ENCODE peak calls at places on chromosomes 12 and 14, in nine cellular contexts. O is SK-N-SH, L is GM23338, K is neural progenitor cell, S is HCT116, V is IMR-90, N is fibroblast of lung, C is H9, M is A549. X is an unnamed sample.

GRCh38 chr14:50425816-50426215 is 29.1 kb upstream of the CDKL1 start:
- DNase-seq in O (no peak), L (no peak), K (no peak), S (no peak), V (peak; percentile 69), N (peak; percentile 52), C (no peak), M (no peak), X (no peak)

GRCh38 chr12:40325349-40325960 is 100.7 kb downstream of the LRRK2 start:
- DNase-seq in O (peak; percentile 46), L (peak; percentile 76), K (peak; percentile 35), S (peak; percentile 59), V (peak; percentile 4), N (peak; percentile 8), C (peak; percentile 44), M (peak; percentile 63), X (peak; percentile 28)

GRCh38 chr12:115228434-115228833 is 544.5 kb upstream of the TBX3 start:
- DNase-seq in O (no peak), L (no peak), K (no peak), S (no peak), V (no peak), N (no peak), C (no peak), M (no peak), X (no peak)

GRCh38 chr14:59189281-59189821 is 884 bp downstream of the DAAM1 start:
- DNase-seq in O (peak; percentile 51), L (peak; percentile 28), K (peak; percentile 61), S (no peak), V (peak; percentile 18), N (no peak), C (peak; percentile 28), M (peak; percentile 6), X (peak; percentile 31)

GRCh38 chr14:89399594-89400068 is 17.4 kb downstream of the FOXN3 start:
- DNase-seq in O (peak; percentile 75), L (peak; percentile 97), K (peak; percentile 56), S (no peak), V (peak; percentile 96), N (peak; percentile 87), C (peak; percentile 72), M (no peak), X (no peak)

GRCh38 chr12:25248137-25248536 is 2.6 kb downstream of the KRAS start:
- DNase-seq in O (no peak), L (peak; percentile 50), K (peak; percentile 13), S (no peak), V (no peak), N (no peak), C (peak; percentile 43), M (no peak), X (no peak)

GRCh38 chr12:56927281-56927680 is 6.9 kb downstream of the SDR9C7 start:
- DNase-seq in O (no peak), L (no peak), K (no peak), S (no peak), V (no peak), N (no peak), C (no peak), M (no peak), X (no peak)

GRCh38 chr14:80549141-80549540 is 337.8 kb upstream of the DIO2 start:
- DNase-seq in O (no peak), L (no peak), K (no peak), S (no peak), V (no peak), N (no peak), C (no peak), M (no peak), X (peak; percentile 35)

GRCh38 chr14:49972840-49973239 is 80.0 kb downstream of the ARF6 start:
- DNase-seq in O (no peak), L (no peak), K (no peak), S (peak; percentile 71), V (peak; percentile 92), N (peak; percentile 89), C (no peak), M (peak; percentile 72), X (peak; percentile 89)

GRCh38 chr12:42921741-42922511 is 332.4 kb upstream of the PRICKLE1 start:
- DNase-seq in O (peak; percentile 9), L (no peak), K (no peak), S (no peak), V (peak; percentile 77), N (peak; percentile 38), C (no peak), M (no peak), X (peak; percentile 93)

GRCh38 chr14:74478996-74479635 is 14.0 kb downstream of the NPC2 start:
- DNase-seq in O (peak; percentile 67), L (peak; percentile 78), K (peak; percentile 73), S (no peak), V (peak; percentile 42), N (peak; percentile 40), C (no peak), M (peak; percentile 46), X (no peak)

GRCh38 chr12:92971869-92972524 is 42.9 kb upstream of the EEA1 start:
- DNase-seq in O (no peak), L (no peak), K (no peak), S (no peak), V (peak; percentile 86), N (peak; percentile 93), C (no peak), M (no peak), X (peak; percentile 54)

GRCh38 chr12:107404981-107405380 is 280.6 kb upstream of the PWP1 start:
- DNase-seq in O (peak; percentile 47), L (peak; percentile 71), K (peak; percentile 59), S (peak; percentile 57), V (peak; percentile 36), N (peak; percentile 8), C (peak; percentile 63), M (peak; percentile 40), X (peak; percentile 65)

GRCh38 chr12:25130741-25131188 is 64.2 kb downstream of the DNAI7 start:
- DNase-seq in O (peak; percentile 33), L (peak; percentile 75), K (peak; percentile 66), S (peak; percentile 22), V (peak; percentile 67), N (peak; percentile 82), C (no peak), M (peak; percentile 21), X (peak; percentile 26)

GRCh38 chr14:95611293-95611880 is 74.8 kb upstream of the TCL1B start:
- DNase-seq in O (no peak), L (no peak), K (no peak), S (no peak), V (no peak), N (no peak), C (no peak), M (no peak), X (peak; percentile 9)

GRCh38 chr12:89448951-89449371 is 75.6 kb downstream of the GALNT4 start:
- DNase-seq in O (no peak), L (no peak), K (no peak), S (no peak), V (peak; percentile 54), N (no peak), C (no peak), M (no peak), X (peak; percentile 43)

GRCh38 chr14:100858838-100859220 is 32.9 kb downstream of the MEG3 start:
- DNase-seq in O (peak; percentile 20), L (no peak), K (no peak), S (no peak), V (no peak), N (no peak), C (no peak), M (no peak), X (no peak)
- H3K4me2 ChIP-seq in O (no peak overlapping the region), L (no peak overlapping the region), K (no peak overlapping the region), S (no peak overlapping the region), V (no peak overlapping the region), N (no peak overlapping the region), C (no peak overlapping the region), M (no peak overlapping the region), X (no peak overlapping the region)

DNA sequence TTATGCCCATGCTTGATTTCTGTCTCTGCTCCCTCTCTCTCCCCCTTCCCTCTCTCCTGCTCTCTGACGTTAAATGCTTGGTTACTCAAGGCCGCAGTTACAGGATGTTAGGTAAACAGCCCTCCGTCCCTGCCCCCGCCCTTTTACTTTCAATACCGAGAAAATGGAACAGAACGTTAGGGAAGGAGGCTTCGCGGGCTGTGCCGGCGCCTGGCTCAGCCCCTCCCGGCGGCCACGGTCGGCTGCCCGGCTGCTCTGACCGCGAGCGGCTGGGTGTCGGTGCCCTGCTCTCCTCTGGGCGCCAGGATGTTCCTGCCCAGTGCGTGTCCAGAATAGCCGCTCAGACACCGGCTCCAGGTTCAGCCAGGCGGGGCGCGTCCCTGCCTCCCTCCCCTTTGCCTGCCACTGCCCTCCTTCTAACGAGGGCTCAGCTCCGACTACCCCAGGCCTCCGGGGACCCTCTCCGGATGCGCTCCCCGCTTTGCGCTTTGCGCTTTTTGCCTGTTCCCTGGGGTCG is 166.1 kb downstream of the ADCK1 start:
- DNase-seq in O (peak; percentile 80), L (peak; percentile 77), K (peak; percentile 23), S (no peak), V (peak; percentile 8), N (peak; percentile 11), C (peak; percentile 57), M (peak; percentile 14), X (peak; percentile 41)
- TF ChIP-seq CTCF in O (no peak), L (no peak), K (no peak), S (no peak), V (no peak), N (no peak), C (no peak), M (no peak), X (no peak)

DNA sequence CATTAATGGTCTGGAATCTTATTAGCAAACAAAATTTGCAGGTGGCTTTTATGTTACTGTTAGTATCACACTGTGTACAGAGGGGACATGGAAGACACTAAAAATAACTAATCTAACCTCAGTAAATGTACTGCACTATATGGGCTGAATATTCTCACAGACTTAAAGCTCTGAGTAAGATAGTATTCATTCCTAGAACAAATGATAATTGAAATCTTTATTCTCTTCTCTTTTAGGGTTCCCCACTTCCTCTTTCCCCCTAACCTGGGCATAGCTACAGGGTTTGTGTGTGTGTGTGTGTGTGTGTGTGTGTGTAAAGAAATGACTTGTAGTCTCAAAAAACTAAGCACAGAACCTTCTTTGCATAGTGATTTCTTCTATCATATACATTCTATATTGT is 21.4 kb upstream of the HECTD1 start:
- DNase-seq in O (no peak), L (no peak), K (no peak), S (no peak), V (no peak), N (peak; percentile 28), C (no peak), M (no peak), X (no peak)
- H3K4me2 ChIP-seq in O (no peak overlapping the region), L (no peak overlapping the region), K (no peak overlapping the region), S (peak overlapping the region; percentile 74), V (no peak overlapping the region), N (peak overlapping the region; percentile 79), C (no peak overlapping the region), M (peak overlapping the region; percentile 73), X (peak overlapping the region; percentile 17)

GRCh38 chr12:2958432-2959193 is 584 bp upstream of the TEAD4 start:
- DNase-seq in O (peak; percentile 89), L (peak; percentile 61), K (peak; percentile 46), S (peak; percentile 33), V (peak; percentile 67), N (peak; percentile 53), C (peak; percentile 74), M (peak; percentile 92), X (peak; percentile 84)

GRCh38 chr12:2960432-2960956 is 1.3 kb downstream of the TEAD4 start:
- DNase-seq in O (no peak), L (no peak), K (peak; percentile 35), S (no peak), V (peak; percentile 67), N (peak; percentile 28), C (peak; percentile 48), M (peak; percentile 40), X (peak; percentile 45)

GRCh38 chr12:2960996-2961616 is 1.9 kb downstream of the TEAD4 start:
- DNase-seq in O (no peak), L (peak; percentile 43), K (no peak), S (no peak), V (peak; percentile 18), N (no peak), C (no peak), M (no peak), X (no peak)

GRCh38 chr12:2959194-2959507 is at the start of gene TEAD4:
- DNase-seq in O (peak; percentile 94), L (peak; percentile 97), K (peak; percentile 96), S (peak; percentile 39), V (peak; percentile 74), N (peak; percentile 56), C (peak; percentile 92), M (peak; percentile 90), X (peak; percentile 75)

GRCh38 chr12:2959508-2960431 is 573 bp downstream of the TEAD4 start:
- DNase-seq in O (peak; percentile 88), L (peak; percentile 49), K (peak; percentile 77), S (no peak), V (peak; percentile 60), N (peak; percentile 62), C (peak; percentile 56), M (peak; percentile 68), X (peak; percentile 60)
- TF ChIP-seq CTCF in O (no peak), L (no peak), K (peak; percentile 13), S (no peak), V (no peak), N (no peak), C (no peak), M (no peak), X (no peak)

X was measured in mammary epithelial cell.